ENCODE peak calls at places on chromosomes 3 and 15, in five cellular contexts. H is naive thymus-derived CD4-positive, alpha-beta T cell; O is dorsolateral prefrontal cortex; G is activated CD8-positive, alpha-beta T cell treated with anti-CD3 and anti-CD28 coated beads, Interleukin-2, amount 10 ng/mL, durations not matched to agents 7 days and 5 days; S is NCI-H1930. B is an unnamed sample.

GRCh38 chr3:99544819-99545281 is 93.5 kb upstream of the COL8A1 start:
- DNase-seq in O (no peak), H (no peak), G (no peak), S (no peak), B (no peak)

GRCh38 chr3:112894258-112894657 is 47.6 kb upstream of the CD200R1L start:
- DNase-seq in H (no peak), S (no peak), O (no peak), G (no peak), B (no peak)

GRCh38 chr3:85554153-85554552 is 595.4 kb downstream of the CADM2 start:
- DNase-seq in H (no peak), O (no peak), S (no peak), G (no peak), B (no peak)

GRCh38 chr3:42014443-42014945 is 52.6 kb upstream of the ULK4 start:
- DNase-seq in O (no peak), S (no peak), G (peak; percentile 38), H (no peak), B (peak; percentile 54)

GRCh38 chr15:101617390-101617965 is 34.7 kb downstream of the TM2D3 start:
- DNase-seq in S (no peak), O (no peak), H (no peak), G (no peak), B (no peak)

GRCh38 chr3:195999896-196000295 is 82.0 kb downstream of the TFRC start:
- DNase-seq in G (no peak), H (no peak), O (no peak), S (no peak), B (no peak)

GRCh38 chr15:33115191-33115861 is 79.2 kb downstream of the FMN1 start:
- DNase-seq in S (no peak), G (no peak), H (no peak), O (no peak), B (no peak)

GRCh38 chr15:34795267-34796081 is at the start of gene ACTC1:
- DNase-seq in H (no peak), S (no peak), O (peak; percentile 50), G (no peak), B (no peak)

GRCh38 chr3:111246967-111247760 is 175.5 kb downstream of the NECTIN3 start:
- DNase-seq in S (no peak), G (no peak), H (no peak), O (no peak), B (no peak)

GRCh38 chr3:35659808-35660207 is 20.5 kb downstream of the ARPP21 start:
- DNase-seq in G (no peak), O (no peak), S (no peak), H (no peak), B (no peak)

GRCh38 chr3:190012784-190013183 is 107.9 kb downstream of the P3H2 start:
- DNase-seq in H (no peak), O (no peak), G (no peak), S (no peak), B (no peak)